ENCODE peak calls at places on chromosomes 5 and 9, in eight cellular contexts. H is spleen, P is breast epithelium, N is K562, B is HepG2, Q is transverse colon, O is prostate gland, D is esophagus muscularis mucosa. T is an unnamed sample.

GRCh38 chr9:92468206-92468605 is 14.1 kb downstream of the ASPN start:
- DNase-seq in D (no peak), N (no peak), Q (no peak), H (no peak), B (no peak), P (no peak), O (no peak), T (no peak)

GRCh38 chr5:396715-397032 is 46.3 kb upstream of the EXOC3 start:
- DNase-seq in P (no peak), O (peak; percentile 3), Q (no peak), B (no peak), H (no peak), D (no peak), N (no peak), T (peak; percentile 22)

GRCh38 chr5:43389679-43390329 is 22.4 kb downstream of the CCL28 start:
- DNase-seq in N (peak; percentile 80), D (peak; percentile 92), Q (peak; percentile 33), O (peak; percentile 74), H (no peak), P (no peak), B (peak; percentile 87), T (peak; percentile 53)

GRCh38 chr9:20427359-20427758 is 194.9 kb downstream of the MLLT3 start:
- DNase-seq in Q (no peak), O (no peak), D (no peak), N (no peak), P (no peak), B (no peak), H (no peak), T (no peak)

GRCh38 chr5:27125856-27126255 is 87.5 kb upstream of the CDH9 start:
- DNase-seq in Q (no peak), O (no peak), P (no peak), B (no peak), D (no peak), N (no peak), H (no peak), T (no peak)

GRCh38 chr9:137758067-137758466 is 119.5 kb upstream of the CACNA1B start:
- DNase-seq in N (no peak), D (no peak), P (no peak), B (no peak), O (no peak), Q (no peak), H (no peak), T (no peak)

GRCh38 chr9:36755019-36755418 is 182.3 kb downstream of the MELK start:
- DNase-seq in P (no peak), B (no peak), N (no peak), Q (no peak), D (no peak), H (no peak), O (no peak), T (no peak)

GRCh38 chr9:137234055-137234697 is 3.5 kb downstream of the SLC34A3 start:
- DNase-seq in O (no peak), H (no peak), Q (no peak), P (no peak), B (no peak), D (no peak), N (peak; percentile 28), T (no peak)

GRCh38 chr5:14435481-14435880 is 146.1 kb upstream of the OTULINL start:
- DNase-seq in Q (no peak), H (no peak), D (no peak), N (no peak), B (no peak), P (no peak), O (no peak), T (no peak)

GRCh38 chr5:172733179-172733973 is 37.6 kb downstream of the DUSP1 start:
- DNase-seq in O (peak; percentile 76), B (peak; percentile 51), H (no peak), D (peak; percentile 97), N (peak; percentile 27), P (peak; percentile 93), Q (peak; percentile 79), T (peak; percentile 69)

GRCh38 chr9:77475641-77476473 is 172.3 kb downstream of the GNA14 start:
- DNase-seq in H (no peak), O (no peak), D (peak; percentile 79), Q (no peak), N (no peak), P (no peak), B (no peak), T (no peak)

GRCh38 chr9:35826071-35826701 is 2.3 kb downstream of the FAM221B start:
- DNase-seq in P (no peak), N (peak; percentile 45), H (no peak), O (peak; percentile 49), Q (no peak), D (no peak), B (peak; percentile 65), T (peak; percentile 45)

GRCh38 chr5:120405291-120405864 is 58.7 kb upstream of the PRR16 start:
- DNase-seq in N (no peak), H (no peak), P (no peak), Q (no peak), B (no peak), O (no peak), D (no peak), T (no peak)

GRCh38 chr5:117736693-117737092 is 1162.1 kb upstream of the SEMA6A start:
- DNase-seq in N (no peak), Q (no peak), P (no peak), B (no peak), H (no peak), O (no peak), D (no peak), T (no peak)

GRCh38 chr5:135829681-135830383 is 4.6 kb upstream of the SLC25A48 start:
- DNase-seq in D (peak; percentile 85), P (peak; percentile 42), H (no peak), Q (peak; percentile 76), B (peak; percentile 20), N (peak; percentile 78), O (peak; percentile 71), T (peak; percentile 63)

GRCh38 chr5:61768692-61769281 is 436.7 kb downstream of the ZSWIM6 start:
- DNase-seq in O (no peak), N (peak; percentile 52), P (no peak), B (peak; percentile 70), D (no peak), H (no peak), Q (peak; percentile 9), T (peak; percentile 31)

GRCh38 chr5:31413030-31413812 is 118.7 kb downstream of the DROSHA start:
- DNase-seq in O (no peak), N (no peak), H (no peak), B (no peak), D (no peak), Q (no peak), P (no peak), T (no peak)

GRCh38 chr5:55030220-55030619 is 6.2 kb downstream of the GZMK start:
- DNase-seq in N (no peak), D (no peak), P (no peak), B (no peak), Q (no peak), H (no peak), O (no peak), T (no peak)

GRCh38 chr5:83474170-83474796 is 2.7 kb downstream of the VCAN start:
- DNase-seq in O (peak; percentile 28), P (peak; percentile 52), B (peak; percentile 30), D (peak; percentile 95), Q (peak; percentile 63), N (peak; percentile 81), H (peak; percentile 82), T (peak; percentile 42)

GRCh38 chr5:131224387-131225191 is 39.3 kb upstream of the CDC42SE2 start:
- DNase-seq in B (no peak), N (no peak), O (no peak), H (peak; percentile 76), P (no peak), D (no peak), Q (peak; percentile 59), T (no peak)
- TF ChIP-seq POLR2A in B (no peak), N (no peak), O (no peak), H (no peak), P (no peak), D (no peak), Q (no peak), T (no peak)

DNA sequence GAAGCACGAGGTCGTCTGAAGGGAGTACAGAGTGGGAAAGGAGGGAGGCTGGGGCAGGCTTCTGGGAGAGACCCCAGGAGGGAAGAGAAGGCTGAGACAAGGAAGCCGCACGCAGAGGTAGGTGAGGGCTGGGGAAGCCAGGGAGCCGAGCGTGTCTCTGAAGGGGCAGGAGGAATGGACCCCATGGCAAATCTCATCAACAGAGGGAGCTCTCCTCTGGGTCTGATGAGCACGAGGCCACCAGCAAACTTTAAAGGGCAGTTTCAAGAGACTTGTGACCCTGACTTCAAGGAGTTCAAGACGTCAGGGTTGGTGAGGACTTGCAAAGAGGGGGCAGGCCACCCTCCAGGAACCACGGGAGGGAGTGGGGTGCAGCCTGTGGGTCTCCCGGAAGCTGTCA is 326.2 kb upstream of the IRX2 start:
- DNase-seq in B (no peak), H (no peak), N (no peak), D (no peak), P (no peak), Q (no peak), O (no peak), T (no peak)
- H3K9me3 ChIP-seq in B (peaks cover 49% of the 10 kb centered on the region), H (peaks cover 45% of the 10 kb centered on the region), N (peaks cover 7% of the 10 kb centered on the region), D (no peaks in the 10 kb centered on the region), P (peaks cover 37% of the 10 kb centered on the region), Q (no peaks in the 10 kb centered on the region), O (no peaks in the 10 kb centered on the region), T (peaks cover 3% of the 10 kb centered on the region)

GRCh38 chr5:88889165-88890069 is 6.4 kb upstream of the MEF2C start:
- DNase-seq in D (no peak), O (no peak), P (peak; percentile 59), H (peak; percentile 90), Q (peak; percentile 62), B (no peak), N (no peak), T (no peak)
- TF ChIP-seq POLR2AphosphoS5 in D (peak; percentile 49), O (no peak), P (no peak), H (peak; percentile 83), Q (no peak), B (no peak), N (no peak), T (peak; percentile 22)

DNA sequence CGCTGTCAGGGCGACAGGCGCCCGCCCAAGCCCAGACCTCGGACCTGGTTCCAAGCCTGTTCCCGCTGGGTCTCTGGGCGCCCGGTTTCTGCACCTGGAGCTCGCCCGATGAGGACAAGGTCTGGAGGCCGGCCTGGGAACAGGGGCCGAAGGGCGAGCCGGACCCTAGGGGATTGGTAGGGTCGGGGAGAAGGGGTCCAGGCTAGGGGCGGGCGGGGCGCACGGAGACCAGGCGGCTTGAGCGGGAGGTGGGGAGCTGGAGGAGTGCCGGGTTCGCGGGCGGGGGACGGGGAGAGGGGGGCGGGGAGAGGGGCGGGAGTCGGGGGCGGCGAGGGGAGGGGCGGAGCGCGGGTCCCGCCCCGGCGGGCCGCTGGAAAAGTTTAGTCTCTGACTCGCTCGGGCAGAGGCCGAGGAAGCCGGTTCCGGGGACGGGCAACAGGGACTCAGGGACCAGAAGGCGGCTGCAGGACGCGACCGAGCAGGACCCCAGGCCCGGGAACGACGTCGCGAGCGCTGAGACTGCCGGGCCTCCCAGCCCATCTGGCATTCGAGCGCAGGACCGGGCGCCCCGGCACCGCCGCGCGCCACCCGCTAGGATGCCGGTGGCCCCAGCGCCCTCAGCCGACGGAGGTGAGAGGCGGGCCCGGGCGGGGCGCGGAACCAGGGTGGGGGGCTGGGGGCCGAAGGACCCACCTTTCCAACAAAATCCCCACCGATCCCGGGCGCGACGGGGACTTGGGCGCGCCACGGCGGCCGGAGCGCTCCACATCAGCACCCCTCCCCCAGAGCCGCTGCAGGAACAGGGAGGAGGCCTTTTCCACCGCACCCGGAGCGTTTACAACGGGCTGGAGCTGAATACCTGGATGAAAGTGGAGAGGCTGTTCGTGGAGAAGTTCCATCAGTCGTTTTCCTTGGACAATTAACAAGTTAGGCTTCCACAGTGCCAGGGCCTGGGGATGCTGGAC is at the start of gene S1PR3:
- DNase-seq in N (peak; percentile 66), B (no peak), P (no peak), Q (peak; percentile 31), H (peak; percentile 83), D (no peak), O (peak; percentile 69), T (peak; percentile 64)
- TF ChIP-seq POLR2A in N (no peak), B (no peak), P (no peak), Q (no peak), H (no peak), D (no peak), O (peak; percentile 78), T (no peak)

GRCh38 chr5:158470764-158471163 is 611.8 kb upstream of the CLINT1 start:
- DNase-seq in N (no peak), B (no peak), Q (no peak), O (no peak), D (no peak), H (no peak), P (no peak), T (no peak)
- H3K9me3 ChIP-seq in N (no peaks in the 10 kb centered on the region), B (peaks cover 3% of the 10 kb centered on the region), Q (no peaks in the 10 kb centered on the region), O (no peaks in the 10 kb centered on the region), D (no peaks in the 10 kb centered on the region), H (no peaks in the 10 kb centered on the region), P (no peaks in the 10 kb centered on the region), T (no peaks in the 10 kb centered on the region)